ENCODE peak calls at places on chromosomes 7 and 10, in eight cellular contexts. One of them, this sample, is unnamed.

GRCh38 chr7:145511014-145511413 is 605.6 kb upstream of the CNTNAP2 start:
- DNase-seq in endothelial cell of umbilical vein: no peak
- DNase-seq in prostate gland: no peak
- DNase-seq in pancreas: no peak
- DNase-seq in left lung: no peak
- DNase-seq in AG09309: no peak
- DNase-seq in uterus: no peak
- DNase-seq in body of pancreas: peak
- DNase-seq in this sample: no peak

GRCh38 chr7:156184164-156184563 is 371.9 kb upstream of the SHH start:
- DNase-seq in endothelial cell of umbilical vein: no peak
- DNase-seq in prostate gland: no peak
- DNase-seq in pancreas: no peak
- DNase-seq in left lung: no peak
- DNase-seq in AG09309: no peak
- DNase-seq in uterus: no peak
- DNase-seq in body of pancreas: no peak
- DNase-seq in this sample: no peak

GRCh38 chr7:96449094-96449493 is 127.2 kb upstream of the SLC25A13 start:
- DNase-seq in endothelial cell of umbilical vein: no peak
- DNase-seq in prostate gland: no peak
- DNase-seq in pancreas: no peak
- DNase-seq in left lung: no peak
- DNase-seq in AG09309: no peak
- DNase-seq in uterus: no peak
- DNase-seq in body of pancreas: no peak
- DNase-seq in this sample: no peak

GRCh38 chr7:152588350-152588749 is 87.6 kb downstream of the XRCC2 start:
- DNase-seq in endothelial cell of umbilical vein: no peak
- DNase-seq in prostate gland: no peak
- DNase-seq in pancreas: no peak
- DNase-seq in left lung: no peak
- DNase-seq in AG09309: peak
- DNase-seq in uterus: no peak
- DNase-seq in body of pancreas: peak
- DNase-seq in this sample: no peak

GRCh38 chr7:101631224-101631714 is 2.2 kb upstream of the MYL10 start:
- DNase-seq in endothelial cell of umbilical vein: peak
- DNase-seq in prostate gland: no peak
- DNase-seq in pancreas: no peak
- DNase-seq in left lung: no peak
- DNase-seq in AG09309: no peak
- DNase-seq in uterus: no peak
- DNase-seq in body of pancreas: no peak
- DNase-seq in this sample: no peak

GRCh38 chr7:6096581-6096980 is 65.4 kb downstream of the ANKRD61 start:
- DNase-seq in endothelial cell of umbilical vein: no peak
- DNase-seq in prostate gland: no peak
- DNase-seq in pancreas: no peak
- DNase-seq in left lung: no peak
- DNase-seq in AG09309: no peak
- DNase-seq in uterus: no peak
- DNase-seq in body of pancreas: no peak
- DNase-seq in this sample: peak

GRCh38 chr7:108054537-108054936 is 51.6 kb upstream of the LAMB1 start:
- DNase-seq in endothelial cell of umbilical vein: no peak
- DNase-seq in prostate gland: no peak
- DNase-seq in pancreas: no peak
- DNase-seq in left lung: no peak
- DNase-seq in AG09309: no peak
- DNase-seq in uterus: no peak
- DNase-seq in body of pancreas: no peak
- DNase-seq in this sample: no peak

GRCh38 chr10:86313621-86314041 is 53.0 kb downstream of the GRID1 start:
- DNase-seq in endothelial cell of umbilical vein: no peak
- DNase-seq in prostate gland: no peak
- DNase-seq in pancreas: no peak
- DNase-seq in left lung: no peak
- DNase-seq in AG09309: no peak
- DNase-seq in uterus: no peak
- DNase-seq in body of pancreas: no peak
- DNase-seq in this sample: no peak

GRCh38 chr10:51960494-51960895 is 261.1 kb upstream of the CSTF2T start:
- DNase-seq in endothelial cell of umbilical vein: peak
- DNase-seq in prostate gland: no peak
- DNase-seq in pancreas: no peak
- DNase-seq in left lung: no peak
- DNase-seq in AG09309: peak
- DNase-seq in uterus: no peak
- DNase-seq in body of pancreas: no peak
- DNase-seq in this sample: no peak

GRCh38 chr7:29281782-29282541 is 87.4 kb downstream of the CHN2 start:
- DNase-seq in endothelial cell of umbilical vein: no peak
- DNase-seq in prostate gland: peak
- DNase-seq in pancreas: no peak
- DNase-seq in left lung: no peak
- DNase-seq in AG09309: no peak
- DNase-seq in uterus: no peak
- DNase-seq in body of pancreas: peak
- DNase-seq in this sample: no peak

GRCh38 chr10:101008823-101009423 is 9.3 kb downstream of the LZTS2 start:
- DNase-seq in endothelial cell of umbilical vein: no peak
- DNase-seq in prostate gland: no peak
- DNase-seq in pancreas: no peak
- DNase-seq in left lung: no peak
- DNase-seq in AG09309: no peak
- DNase-seq in uterus: no peak
- DNase-seq in body of pancreas: peak
- DNase-seq in this sample: no peak

GRCh38 chr10:58206251-58206650 is 61.4 kb downstream of the IPMK start:
- DNase-seq in endothelial cell of umbilical vein: no peak
- DNase-seq in prostate gland: no peak
- DNase-seq in pancreas: no peak
- DNase-seq in left lung: no peak
- DNase-seq in AG09309: no peak
- DNase-seq in uterus: no peak
- DNase-seq in body of pancreas: no peak
- DNase-seq in this sample: no peak

GRCh38 chr10:71083457-71083975 is 128.9 kb upstream of the UNC5B start:
- DNase-seq in endothelial cell of umbilical vein: no peak
- DNase-seq in prostate gland: no peak
- DNase-seq in pancreas: no peak
- DNase-seq in left lung: no peak
- DNase-seq in AG09309: no peak
- DNase-seq in uterus: no peak
- DNase-seq in body of pancreas: no peak
- DNase-seq in this sample: peak

GRCh38 chr10:11757452-11757819 is 15.3 kb downstream of the ECHDC3 start:
- DNase-seq in endothelial cell of umbilical vein: peak
- DNase-seq in prostate gland: peak
- DNase-seq in pancreas: peak
- DNase-seq in left lung: no peak
- DNase-seq in AG09309: peak
- DNase-seq in uterus: peak
- DNase-seq in body of pancreas: peak
- DNase-seq in this sample: peak

GRCh38 chr10:59655309-59655708 is 54.3 kb downstream of the SLC16A9 start:
- DNase-seq in endothelial cell of umbilical vein: peak
- DNase-seq in prostate gland: no peak
- DNase-seq in pancreas: no peak
- DNase-seq in left lung: no peak
- DNase-seq in AG09309: no peak
- DNase-seq in uterus: no peak
- DNase-seq in body of pancreas: no peak
- DNase-seq in this sample: no peak

GRCh38 chr10:112461029-112461887 is 14.2 kb downstream of the VTI1A start:
- DNase-seq in endothelial cell of umbilical vein: peak
- DNase-seq in prostate gland: no peak
- DNase-seq in pancreas: no peak
- DNase-seq in left lung: no peak
- DNase-seq in AG09309: peak
- DNase-seq in uterus: no peak
- DNase-seq in body of pancreas: no peak
- DNase-seq in this sample: no peak

GRCh38 chr10:112454910-112455779 is 8.1 kb downstream of the VTI1A start:
- DNase-seq in endothelial cell of umbilical vein: no peak
- DNase-seq in prostate gland: no peak
- DNase-seq in pancreas: no peak
- DNase-seq in left lung: no peak
- DNase-seq in AG09309: no peak
- DNase-seq in uterus: no peak
- DNase-seq in body of pancreas: no peak
- DNase-seq in this sample: no peak

GRCh38 chr10:112456533-112456932 is 9.5 kb downstream of the VTI1A start:
- DNase-seq in endothelial cell of umbilical vein: no peak
- DNase-seq in prostate gland: no peak
- DNase-seq in pancreas: no peak
- DNase-seq in left lung: no peak
- DNase-seq in AG09309: no peak
- DNase-seq in uterus: no peak
- DNase-seq in body of pancreas: no peak
- DNase-seq in this sample: no peak
- TF ChIP-seq CTCF in endothelial cell of umbilical vein: no peak
- TF ChIP-seq CTCF in prostate gland: no peak
- TF ChIP-seq CTCF in pancreas: no peak
- TF ChIP-seq CTCF in left lung: no peak
- TF ChIP-seq CTCF in AG09309: no peak
- TF ChIP-seq CTCF in uterus: no peak
- TF ChIP-seq CTCF in body of pancreas: no peak
- TF ChIP-seq CTCF in this sample: no peak

GRCh38 chr10:21169271-21169670 is 272.2 kb upstream of the NEBL start:
- DNase-seq in endothelial cell of umbilical vein: no peak
- DNase-seq in prostate gland: no peak
- DNase-seq in pancreas: no peak
- DNase-seq in left lung: no peak
- DNase-seq in AG09309: no peak
- DNase-seq in uterus: no peak
- DNase-seq in body of pancreas: no peak
- DNase-seq in this sample: no peak

GRCh38 chr10:21170216-21170615 is 273.1 kb upstream of the NEBL start:
- DNase-seq in endothelial cell of umbilical vein: no peak
- DNase-seq in prostate gland: no peak
- DNase-seq in pancreas: no peak
- DNase-seq in left lung: no peak
- DNase-seq in AG09309: no peak
- DNase-seq in uterus: no peak
- DNase-seq in body of pancreas: no peak
- DNase-seq in this sample: no peak

GRCh38 chr10:21172774-21173432 is 275.8 kb upstream of the NEBL start:
- DNase-seq in endothelial cell of umbilical vein: no peak
- DNase-seq in prostate gland: peak
- DNase-seq in pancreas: peak
- DNase-seq in left lung: peak
- DNase-seq in AG09309: no peak
- DNase-seq in uterus: no peak
- DNase-seq in body of pancreas: peak
- DNase-seq in this sample: peak

GRCh38 chr10:21171936-21172773 is 275.0 kb upstream of the NEBL start:
- DNase-seq in endothelial cell of umbilical vein: no peak
- DNase-seq in prostate gland: no peak
- DNase-seq in pancreas: peak
- DNase-seq in left lung: no peak
- DNase-seq in AG09309: no peak
- DNase-seq in uterus: no peak
- DNase-seq in body of pancreas: peak
- DNase-seq in this sample: no peak

GRCh38 chr10:21171197-21171935 is 274.3 kb upstream of the NEBL start:
- DNase-seq in endothelial cell of umbilical vein: no peak
- DNase-seq in prostate gland: no peak
- DNase-seq in pancreas: no peak
- DNase-seq in left lung: no peak
- DNase-seq in AG09309: no peak
- DNase-seq in uterus: no peak
- DNase-seq in body of pancreas: no peak
- DNase-seq in this sample: no peak
- H3K4me3 ChIP-seq in endothelial cell of umbilical vein: no peak
- H3K4me3 ChIP-seq in prostate gland: no peak
- H3K4me3 ChIP-seq in pancreas: no peak
- H3K4me3 ChIP-seq in left lung: no peak
- H3K4me3 ChIP-seq in AG09309: no peak
- H3K4me3 ChIP-seq in uterus: no peak
- H3K4me3 ChIP-seq in body of pancreas: no peak
- H3K4me3 ChIP-seq in this sample: no peak

GRCh38 chr7:64183126-64183742 is 23.8 kb upstream of the ZNF735 start:
- DNase-seq in endothelial cell of umbilical vein: no peak
- DNase-seq in prostate gland: no peak
- DNase-seq in pancreas: no peak
- DNase-seq in left lung: peak
- DNase-seq in AG09309: no peak
- DNase-seq in uterus: no peak
- DNase-seq in body of pancreas: peak
- DNase-seq in this sample: no peak
- TF ChIP-seq CTCF in endothelial cell of umbilical vein: peak
- TF ChIP-seq CTCF in prostate gland: peak
- TF ChIP-seq CTCF in pancreas: peak
- TF ChIP-seq CTCF in left lung: peak
- TF ChIP-seq CTCF in AG09309: peak
- TF ChIP-seq CTCF in uterus: peak
- TF ChIP-seq CTCF in body of pancreas: peak
- TF ChIP-seq CTCF in this sample: peak

GRCh38 chr10:102639527-102639926 is 4.8 kb upstream of the TRIM8 start:
- DNase-seq in endothelial cell of umbilical vein: no peak
- DNase-seq in prostate gland: no peak
- DNase-seq in pancreas: no peak
- DNase-seq in left lung: no peak
- DNase-seq in AG09309: no peak
- DNase-seq in uterus: no peak
- DNase-seq in body of pancreas: no peak
- DNase-seq in this sample: no peak

GRCh38 chr10:102642553-102643345 is 1.5 kb upstream of the TRIM8 start:
- DNase-seq in endothelial cell of umbilical vein: peak
- DNase-seq in prostate gland: peak
- DNase-seq in pancreas: peak
- DNase-seq in left lung: peak
- DNase-seq in AG09309: peak
- DNase-seq in uterus: peak
- DNase-seq in body of pancreas: peak
- DNase-seq in this sample: peak

GRCh38 chr10:102641880-102642552 is 2.3 kb upstream of the TRIM8 start:
- DNase-seq in endothelial cell of umbilical vein: peak
- DNase-seq in prostate gland: peak
- DNase-seq in pancreas: peak
- DNase-seq in left lung: peak
- DNase-seq in AG09309: peak
- DNase-seq in uterus: peak
- DNase-seq in body of pancreas: peak
- DNase-seq in this sample: peak

GRCh38 chr10:102643346-102644065 is 773 bp upstream of the TRIM8 start:
- DNase-seq in endothelial cell of umbilical vein: peak
- DNase-seq in prostate gland: peak
- DNase-seq in pancreas: peak
- DNase-seq in left lung: peak
- DNase-seq in AG09309: peak
- DNase-seq in uterus: peak
- DNase-seq in body of pancreas: peak
- DNase-seq in this sample: peak

DNA sequence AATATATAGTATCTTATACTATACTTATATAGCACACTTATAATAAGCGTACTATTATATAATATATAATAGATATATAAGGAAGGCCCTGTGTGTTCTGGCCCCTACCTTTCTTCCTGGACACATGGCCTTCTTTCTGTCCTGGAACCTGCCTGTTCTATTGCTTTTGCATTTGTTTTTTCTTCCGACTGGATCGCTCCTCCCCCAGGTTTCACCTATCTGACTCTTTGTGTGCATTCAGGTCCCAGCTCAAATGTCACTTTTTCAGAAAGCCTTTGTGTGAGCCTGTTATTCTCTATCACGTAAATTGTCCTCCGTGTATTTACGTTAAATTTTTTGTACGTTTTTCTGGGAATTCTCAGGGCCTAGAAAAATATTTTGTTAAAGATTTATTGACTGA is 2.9 kb upstream of the TRIM8 start:
- DNase-seq in endothelial cell of umbilical vein: no peak
- DNase-seq in prostate gland: no peak
- DNase-seq in pancreas: no peak
- DNase-seq in left lung: no peak
- DNase-seq in AG09309: no peak
- DNase-seq in uterus: no peak
- DNase-seq in body of pancreas: peak
- DNase-seq in this sample: no peak
- H3K4me3 ChIP-seq in endothelial cell of umbilical vein: no peak
- H3K4me3 ChIP-seq in prostate gland: peak
- H3K4me3 ChIP-seq in pancreas: peak
- H3K4me3 ChIP-seq in left lung: peak
- H3K4me3 ChIP-seq in AG09309: no peak
- H3K4me3 ChIP-seq in uterus: peak
- H3K4me3 ChIP-seq in body of pancreas: no peak
- H3K4me3 ChIP-seq in this sample: peak

This sample was measured in right lobe of liver.